ENCODE peak calls at places on chromosome 22, in ten cellular contexts. P is omental fat pad; B is GM13977; I is fibroblast of gingiva; H is stimulated activated CD4-positive, alpha-beta T cell treated with anti-CD3 and anti-CD28 coated beads, Interleukin-1b, Interleukin-23, amount 100 ng/mL, for 4 hours; T is HFFc6; A is neural progenitor cell; Y is fibroblast of lung; J is activated T-cell treated with anti-CD3 and anti-CD28 coated beads, Interleukin-2, amount 50 U/mL, for 48 hours; E is effector memory CD8-positive, alpha-beta T cell. X is an unnamed sample.

GRCh38 chr22:17130199-17130598 is 9.0 kb upstream of the TMEM121B start:
- DNase-seq in P (no peak), B (no peak), I (no peak), H (no peak), T (no peak), A (no peak), Y (no peak), J (no peak), E (no peak), X (no peak)

GRCh38 chr22:23696326-23696851 is 5.6 kb downstream of the RGL4 start:
- DNase-seq in P (no peak), B (peak; percentile 85), I (no peak), H (peak; percentile 61), T (no peak), A (no peak), Y (no peak), J (peak; percentile 82), E (peak; percentile 68), X (peak; percentile 62)

GRCh38 chr22:28989035-28989464 is 72.6 kb downstream of the C22orf31 start:
- DNase-seq in P (no peak), B (no peak), I (no peak), H (no peak), T (no peak), A (no peak), Y (no peak), J (peak; percentile 42), E (no peak), X (no peak)

GRCh38 chr22:43957871-43958270 is 2.6 kb downstream of the SAMM50 start:
- DNase-seq in P (no peak), B (no peak), I (no peak), H (no peak), T (no peak), A (no peak), Y (peak; percentile 31), J (no peak), E (no peak), X (no peak)

GRCh38 chr22:31846161-31847115 is 92.6 kb downstream of the DEPDC5 start:
- DNase-seq in P (no peak), B (peak; percentile 35), I (no peak), H (no peak), T (peak; percentile 29), A (no peak), Y (peak; percentile 84), J (peak; percentile 22), E (no peak), X (no peak)

GRCh38 chr22:20084547-20085413 is 4.7 kb downstream of the DGCR8 start:
- DNase-seq in P (no peak), B (no peak), I (no peak), H (no peak), T (no peak), A (peak; percentile 79), Y (no peak), J (peak; percentile 45), E (no peak), X (no peak)

GRCh38 chr22:45887202-45888131 is 89.5 kb downstream of the WNT7B start:
- DNase-seq in P (no peak), B (no peak), I (no peak), H (no peak), T (no peak), A (no peak), Y (no peak), J (no peak), E (no peak), X (no peak)

GRCh38 chr22:22002526-22003055 is 20.0 kb upstream of the TOP3B start:
- DNase-seq in P (no peak), B (no peak), I (no peak), H (no peak), T (no peak), A (no peak), Y (no peak), J (no peak), E (no peak), X (no peak)

GRCh38 chr22:19483481-19484244 is 3.9 kb downstream of the CDC45 start:
- DNase-seq in P (no peak), B (no peak), I (peak; percentile 65), H (no peak), T (peak; percentile 91), A (no peak), Y (peak; percentile 24), J (no peak), E (no peak), X (no peak)

GRCh38 chr22:33919591-33920501 is at the start of gene LARGE1:
- DNase-seq in P (no peak), B (peak; percentile 39), I (no peak), H (no peak), T (no peak), A (peak; percentile 78), Y (peak; percentile 29), J (peak; percentile 26), E (no peak), X (no peak)

GRCh38 chr22:50016988-50017700 is 4.6 kb upstream of the IL17REL start:
- DNase-seq in P (no peak), B (peak; percentile 89), I (no peak), H (peak; percentile 69), T (no peak), A (peak; percentile 1), Y (no peak), J (peak; percentile 90), E (no peak), X (no peak)

GRCh38 chr22:38138961-38139360 is 28.5 kb upstream of the BAIAP2L2 start:
- DNase-seq in P (no peak), B (no peak), I (no peak), H (no peak), T (no peak), A (no peak), Y (no peak), J (no peak), E (no peak), X (no peak)

GRCh38 chr22:48565901-48566501 is 1261.7 kb downstream of the BRD1 start:
- DNase-seq in P (no peak), B (no peak), I (no peak), H (no peak), T (no peak), A (no peak), Y (no peak), J (no peak), E (no peak), X (no peak)

GRCh38 chr22:42280836-42281235 is 10.4 kb upstream of the TCF20 start:
- DNase-seq in P (no peak), B (no peak), I (no peak), H (no peak), T (no peak), A (no peak), Y (no peak), J (no peak), E (no peak), X (no peak)

GRCh38 chr22:43090130-43090789 is 1.1 kb upstream of the TTLL1 start:
- DNase-seq in P (no peak), B (peak; percentile 87), I (peak; percentile 86), H (peak; percentile 21), T (peak; percentile 78), A (peak; percentile 28), Y (peak; percentile 86), J (peak; percentile 65), E (no peak), X (peak; percentile 53)

GRCh38 chr22:31103111-31103510 is 4.3 kb downstream of the SELENOM start:
- DNase-seq in P (no peak), B (no peak), I (no peak), H (no peak), T (no peak), A (no peak), Y (no peak), J (no peak), E (no peak), X (no peak)

GRCh38 chr22:31800065-31800464 is 46.2 kb downstream of the DEPDC5 start:
- DNase-seq in P (no peak), B (no peak), I (no peak), H (no peak), T (peak; percentile 22), A (no peak), Y (peak; percentile 15), J (no peak), E (no peak), X (no peak)

GRCh38 chr22:20508815-20509271 is 1.4 kb downstream of the MED15 start:
- DNase-seq in P (no peak), B (no peak), I (no peak), H (no peak), T (no peak), A (no peak), Y (no peak), J (no peak), E (no peak), X (no peak)

GRCh38 chr22:47174671-47175111 is 412.2 kb downstream of the TBC1D22A start:
- DNase-seq in P (no peak), B (no peak), I (no peak), H (no peak), T (no peak), A (no peak), Y (no peak), J (no peak), E (no peak), X (no peak)

GRCh38 chr22:32652609-32653008 is 148.9 kb upstream of the TIMP3 start:
- DNase-seq in P (no peak), B (no peak), I (no peak), H (no peak), T (no peak), A (no peak), Y (no peak), J (no peak), E (no peak), X (no peak)

GRCh38 chr22:32042924-32043323 is at the start of gene SLC5A1:
- DNase-seq in P (no peak), B (no peak), I (no peak), H (no peak), T (no peak), A (no peak), Y (no peak), J (no peak), E (no peak), X (no peak)

GRCh38 chr22:44707752-44708151 is 5.7 kb downstream of the PRR5 start:
- DNase-seq in P (no peak), B (no peak), I (no peak), H (no peak), T (peak; percentile 63), A (no peak), Y (no peak), J (no peak), E (no peak), X (no peak)

X was measured in CD8-positive, alpha-beta memory T cell.